ENCODE peak calls at places on chromosome 7, in six cellular contexts. E, O, G, D, Z and M are unnamed samples.

GRCh38 chr7:107220356-107220755 is 51.6 kb downstream of the HBP1 start:
- DNase-seq in E (no peak), Z (no peak), G (no peak), O (no peak), D (no peak), M (no peak)

GRCh38 chr7:4931932-4932331 is 27.1 kb downstream of the MMD2 start:
- DNase-seq in O (no peak), D (peak; percentile 70), G (no peak), Z (peak; percentile 14), E (no peak), M (no peak)

GRCh38 chr7:2033586-2034135 is 199.1 kb downstream of the MAD1L1 start:
- DNase-seq in Z (no peak), O (no peak), E (no peak), G (no peak), D (no peak), M (no peak)

GRCh38 chr7:16416289-16417282 is 4.8 kb downstream of the CRPPA start:
- DNase-seq in D (no peak), E (no peak), O (no peak), G (no peak), Z (no peak), M (no peak)

GRCh38 chr7:70533614-70534013 is 598.3 kb upstream of the GALNT17 start:
- DNase-seq in E (no peak), D (no peak), Z (no peak), G (no peak), O (no peak), M (no peak)

GRCh38 chr7:131111081-131111576 is 216.5 kb upstream of the MKLN1 start:
- DNase-seq in G (no peak), O (no peak), D (no peak), Z (peak; percentile 15), E (peak; percentile 44), M (peak; percentile 68)

GRCh38 chr7:102426268-102427031 is 6.9 kb upstream of the ORAI2 start:
- DNase-seq in Z (peak; percentile 72), D (no peak), G (no peak), O (peak; percentile 58), E (no peak), M (no peak)

GRCh38 chr7:143884978-143885559 is 16.9 kb downstream of the TCAF1 start:
- DNase-seq in E (no peak), Z (no peak), O (peak; percentile 88), D (peak; percentile 79), G (no peak), M (no peak)

GRCh38 chr7:108004220-108005142 is 1.5 kb upstream of the LAMB1 start:
- DNase-seq in G (no peak), E (no peak), Z (no peak), O (no peak), D (peak; percentile 65), M (no peak)

GRCh38 chr7:641269-641671 is 85.2 kb upstream of the DNAAF5 start:
- DNase-seq in D (no peak), E (no peak), Z (no peak), O (no peak), G (no peak), M (no peak)

GRCh38 chr7:152459724-152460251 is 24.0 kb upstream of the KMT2C start:
- DNase-seq in D (no peak), O (no peak), G (no peak), E (no peak), Z (peak; percentile 14), M (no peak)

GRCh38 chr7:90625051-90625450 is 28.9 kb downstream of the CDK14 start:
- DNase-seq in D (no peak), E (no peak), O (no peak), Z (no peak), G (no peak), M (no peak)

GRCh38 chr7:73770002-73770859 is at the start of gene CLDN3:
- DNase-seq in E (peak; percentile 83), O (peak; percentile 96), D (no peak), Z (peak; percentile 94), G (no peak), M (no peak)

GRCh38 chr7:216360-217300 is 24.3 kb downstream of the FAM20C start:
- DNase-seq in O (peak; percentile 67), Z (no peak), D (peak; percentile 86), G (no peak), E (no peak), M (no peak)

GRCh38 chr7:133529861-133530260 is 277.0 kb downstream of the EXOC4 start:
- DNase-seq in O (no peak), G (no peak), Z (no peak), E (no peak), D (no peak), M (no peak)

DNA sequence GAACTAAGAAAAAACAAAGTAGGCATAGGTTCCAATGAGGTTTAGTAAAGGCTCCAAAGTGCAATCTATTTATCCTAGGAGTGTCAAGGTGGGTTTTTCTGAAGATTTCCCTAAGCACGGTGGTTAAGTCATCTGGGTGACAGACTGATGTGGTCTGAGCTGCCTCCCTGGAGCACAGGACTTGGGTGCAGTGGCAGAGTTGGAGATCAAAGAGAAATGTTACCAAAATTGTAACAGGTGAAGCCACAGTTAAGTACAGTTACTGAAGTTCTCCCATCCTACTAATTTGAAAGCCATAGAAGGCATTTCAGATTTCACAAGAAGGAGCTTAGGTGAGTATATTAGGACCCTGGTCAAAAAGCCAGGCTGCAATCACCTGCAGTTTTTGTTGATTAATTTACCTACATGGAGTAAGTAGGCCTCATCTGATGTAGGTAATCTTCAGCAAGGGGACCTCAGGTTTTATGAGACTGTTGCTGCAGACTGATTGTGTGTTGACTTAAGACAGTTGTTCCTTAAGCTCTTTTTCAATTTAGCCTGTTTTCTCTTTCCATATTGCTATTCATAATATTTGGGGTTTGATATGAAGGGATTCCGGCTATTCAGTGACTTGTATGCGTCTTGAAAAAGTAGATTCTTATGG is 3.0 kb downstream of the DLX6 start:
- DNase-seq in O (no peak), D (no peak), G (no peak), Z (no peak), E (no peak), M (no peak)
- TF ChIP-seq POLR2AphosphoS5 in O (no peak), D (no peak), G (no peak), Z (no peak), E (no peak), M (no peak)

GRCh38 chr7:113013761-113014449 is 72.7 kb downstream of the GPR85 start:
- DNase-seq in E (no peak), Z (no peak), G (no peak), O (no peak), D (peak; percentile 51), M (no peak)

GRCh38 chr7:113010377-113010776 is 76.2 kb downstream of the GPR85 start:
- DNase-seq in Z (no peak), D (no peak), G (no peak), O (no peak), E (no peak), M (no peak)

DNA sequence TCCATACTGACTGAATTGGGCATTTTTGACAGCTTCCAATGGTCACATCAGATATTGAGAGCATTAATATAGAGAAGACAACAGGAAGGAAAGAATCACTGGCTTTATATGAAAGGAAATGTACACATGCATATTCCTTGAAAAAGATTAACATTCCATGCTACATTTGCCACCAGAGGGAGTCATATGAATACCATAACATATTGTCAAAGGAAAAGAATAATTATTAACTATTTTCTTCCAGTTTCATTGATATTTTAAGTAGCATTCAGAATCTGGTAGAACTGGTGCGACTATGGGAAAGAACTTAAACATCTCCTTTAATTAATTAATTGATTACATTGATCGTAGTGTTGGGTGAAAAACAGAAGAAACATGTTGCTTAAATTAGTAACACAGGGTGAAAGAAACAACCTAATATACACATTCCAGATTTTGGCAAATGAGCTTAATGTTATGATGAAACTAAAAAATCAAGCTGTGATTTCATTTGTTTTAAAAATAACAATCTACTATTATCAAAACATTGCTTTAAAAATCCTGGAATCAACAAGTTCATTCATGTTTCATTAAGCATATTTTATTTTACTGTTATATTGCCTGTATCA is 71.5 kb downstream of the GPR85 start:
- DNase-seq in Z (no peak), G (no peak), O (no peak), D (no peak), E (no peak), M (no peak)
- TF ChIP-seq CTCF in Z (peak; percentile 26), G (no peak), O (peak; percentile 41), D (peak; percentile 19), E (peak; percentile 24), M (peak; percentile 43)

DNA sequence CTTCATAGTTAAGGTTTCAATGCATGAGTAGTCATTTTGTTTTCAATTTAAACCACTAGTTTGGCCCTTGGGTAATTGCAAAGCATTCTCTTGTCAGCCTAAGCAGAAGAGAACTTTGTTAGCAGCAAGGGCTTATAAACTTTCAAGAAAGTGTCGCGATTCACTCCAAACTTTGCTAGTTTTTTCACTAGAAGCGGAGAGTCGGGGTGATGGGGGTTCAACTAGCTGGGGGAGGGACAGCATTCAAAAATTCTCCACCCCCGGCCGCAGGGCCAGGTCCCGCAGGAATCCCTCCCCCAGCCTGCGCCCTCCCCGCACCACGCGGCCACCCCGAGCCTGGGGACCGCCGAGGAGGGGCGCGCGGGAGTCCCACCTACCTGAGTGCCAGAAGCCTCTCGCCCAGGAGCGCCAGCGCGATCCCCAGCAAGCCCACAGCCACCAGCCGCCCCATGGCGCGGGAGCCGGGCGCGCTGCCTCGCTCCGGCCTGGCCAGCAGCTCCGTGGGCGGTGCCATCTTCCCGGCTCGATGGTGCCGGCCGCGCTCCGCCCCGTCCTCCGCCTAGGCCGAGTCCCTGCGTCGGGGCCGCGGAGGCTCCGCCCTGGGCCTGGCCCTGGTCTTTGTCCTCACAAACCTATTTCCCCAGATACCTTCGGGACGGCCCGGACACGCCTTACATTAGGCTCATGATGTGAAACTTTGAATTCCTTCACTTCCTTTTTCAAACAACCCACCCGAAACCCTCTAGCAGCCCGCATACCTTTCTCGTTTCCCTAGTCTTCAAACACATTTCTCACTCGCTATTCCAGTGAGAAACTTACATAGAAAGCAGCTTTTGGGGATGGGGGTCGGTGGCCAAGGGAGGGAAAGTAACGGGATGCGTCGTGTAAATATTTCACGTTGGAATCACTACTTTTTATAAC is at the start of gene PON2:
- DNase-seq in Z (peak; percentile 88), G (no peak), D (peak; percentile 87), E (peak; percentile 59), O (peak; percentile 96), M (peak; percentile 61)
- TF ChIP-seq POLR2AphosphoS5 in Z (peak; percentile 84), G (no peak), D (peak; percentile 56), E (peak; percentile 16), O (peak; percentile 57), M (peak; percentile 92)

GRCh38 chr7:23369100-23369499 is 70.0 kb downstream of the MALSU1 start:
- DNase-seq in E (no peak), Z (no peak), D (no peak), O (no peak), G (no peak), M (no peak)
- TF ChIP-seq CTCF in E (no peak), Z (no peak), D (no peak), O (no peak), G (no peak), M (no peak)

GRCh38 chr7:112481833-112482669 is 1.3 kb downstream of the LSMEM1 start:
- DNase-seq in D (peak; percentile 90), O (no peak), Z (peak; percentile 29), E (peak; percentile 19), G (no peak), M (peak; percentile 96)
- TF ChIP-seq POLR2AphosphoS5 in D (peak; percentile 76), O (no peak), Z (peak; percentile 30), E (peak; percentile 54), G (peak; percentile 85), M (no peak)

DNA sequence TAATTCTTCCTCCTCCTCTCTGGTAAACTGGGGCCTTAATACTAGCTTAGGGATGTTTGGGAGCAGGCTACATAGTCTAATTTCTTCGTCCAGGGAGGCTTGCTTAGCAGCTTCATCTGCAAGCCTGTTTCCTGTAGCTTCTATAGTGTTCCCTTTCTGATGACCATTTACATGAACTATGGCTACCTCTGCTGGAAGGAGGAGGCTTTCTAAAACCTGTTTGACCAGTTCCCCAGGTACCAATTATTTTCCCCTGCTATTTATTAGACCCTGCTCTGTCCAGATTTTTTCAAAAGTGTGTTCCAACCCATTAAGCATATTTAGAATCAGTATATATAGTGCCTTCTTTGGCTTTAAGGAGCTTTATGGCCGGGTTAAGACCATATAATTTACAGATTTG is 38.8 kb upstream of the DNAH11 start:
- DNase-seq in D (no peak), O (no peak), G (no peak), Z (no peak), E (peak; percentile 28), M (no peak)
- TF ChIP-seq CTCF in D (no peak), O (no peak), G (no peak), Z (no peak), E (peak; percentile 44), M (no peak)